ENCODE peak calls at places on chromosomes 2 and 18, in seven cellular contexts. One of them, this sample, is unnamed.

GRCh38 chr18:49865401-49865800 is 52.1 kb upstream of the ACAA2 start:
- DNase-seq in NCI-H1436 treated with DMSO at 0.1 percent for 48 hours: no peak
- DNase-seq in ELR: peak; percentile 25
- DNase-seq in iris pigment epithelial cell: no peak
- DNase-seq in CD4-positive, alpha-beta memory T cell: no peak
- DNase-seq in GM23338: no peak
- DNase-seq in lung: no peak
- DNase-seq in this sample: no peak

GRCh38 chr2:173196080-173196479 is 120.4 kb downstream of the MAP3K20 start:
- DNase-seq in NCI-H1436 treated with DMSO at 0.1 percent for 48 hours: no peak
- DNase-seq in ELR: no peak
- DNase-seq in iris pigment epithelial cell: no peak
- DNase-seq in CD4-positive, alpha-beta memory T cell: no peak
- DNase-seq in GM23338: peak; percentile 82
- DNase-seq in lung: no peak
- DNase-seq in this sample: no peak

GRCh38 chr2:105125428-105125827 is 87.6 kb downstream of the MRPS9 start:
- DNase-seq in NCI-H1436 treated with DMSO at 0.1 percent for 48 hours: no peak
- DNase-seq in ELR: peak; percentile 42
- DNase-seq in iris pigment epithelial cell: peak; percentile 13
- DNase-seq in CD4-positive, alpha-beta memory T cell: no peak
- DNase-seq in GM23338: peak; percentile 83
- DNase-seq in lung: no peak
- DNase-seq in this sample: no peak

GRCh38 chr2:20107776-20108175 is 56.3 kb upstream of the LAPTM4A start:
- DNase-seq in NCI-H1436 treated with DMSO at 0.1 percent for 48 hours: no peak
- DNase-seq in ELR: no peak
- DNase-seq in iris pigment epithelial cell: no peak
- DNase-seq in CD4-positive, alpha-beta memory T cell: no peak
- DNase-seq in GM23338: no peak
- DNase-seq in lung: no peak
- DNase-seq in this sample: no peak

GRCh38 chr2:72361516-72361915 is 213.9 kb upstream of the CYP26B1 start:
- DNase-seq in NCI-H1436 treated with DMSO at 0.1 percent for 48 hours: no peak
- DNase-seq in ELR: no peak
- DNase-seq in iris pigment epithelial cell: no peak
- DNase-seq in CD4-positive, alpha-beta memory T cell: no peak
- DNase-seq in GM23338: no peak
- DNase-seq in lung: no peak
- DNase-seq in this sample: no peak

GRCh38 chr2:1494906-1495305 is 81.6 kb downstream of the TPO start:
- DNase-seq in NCI-H1436 treated with DMSO at 0.1 percent for 48 hours: no peak
- DNase-seq in ELR: no peak
- DNase-seq in iris pigment epithelial cell: no peak
- DNase-seq in CD4-positive, alpha-beta memory T cell: no peak
- DNase-seq in GM23338: no peak
- DNase-seq in lung: no peak
- DNase-seq in this sample: no peak

GRCh38 chr2:201090574-201090973 is 18.8 kb downstream of the NDUFB3 start:
- DNase-seq in NCI-H1436 treated with DMSO at 0.1 percent for 48 hours: no peak
- DNase-seq in ELR: no peak
- DNase-seq in iris pigment epithelial cell: no peak
- DNase-seq in CD4-positive, alpha-beta memory T cell: no peak
- DNase-seq in GM23338: no peak
- DNase-seq in lung: no peak
- DNase-seq in this sample: no peak

GRCh38 chr2:586518-587370 is 90.5 kb downstream of the TMEM18 start:
- DNase-seq in NCI-H1436 treated with DMSO at 0.1 percent for 48 hours: no peak
- DNase-seq in ELR: no peak
- DNase-seq in iris pigment epithelial cell: no peak
- DNase-seq in CD4-positive, alpha-beta memory T cell: no peak
- DNase-seq in GM23338: no peak
- DNase-seq in lung: no peak
- DNase-seq in this sample: no peak

GRCh38 chr2:235498556-235499305 is 4.9 kb downstream of the AGAP1 start:
- DNase-seq in NCI-H1436 treated with DMSO at 0.1 percent for 48 hours: no peak
- DNase-seq in ELR: peak; percentile 26
- DNase-seq in iris pigment epithelial cell: no peak
- DNase-seq in CD4-positive, alpha-beta memory T cell: no peak
- DNase-seq in GM23338: peak; percentile 66
- DNase-seq in lung: no peak
- DNase-seq in this sample: no peak

GRCh38 chr2:153268941-153269461 is 209.6 kb downstream of the RPRM start:
- DNase-seq in NCI-H1436 treated with DMSO at 0.1 percent for 48 hours: no peak
- DNase-seq in ELR: no peak
- DNase-seq in iris pigment epithelial cell: no peak
- DNase-seq in CD4-positive, alpha-beta memory T cell: no peak
- DNase-seq in GM23338: no peak
- DNase-seq in lung: no peak
- DNase-seq in this sample: no peak